ENCODE peak calls at places on chromosomes 13 and 19, in nine cellular contexts. U, P, Z, R, K, J, Q, I and G are unnamed samples.

GRCh38 chr13:75687145-75687763 is 51.1 kb downstream of the LMO7 start:
- DNase-seq in U (peak), P (no peak), Z (peak), R (no peak), K (no peak), J (no peak), Q (no peak), I (no peak), G (no peak)

GRCh38 chr19:17751912-17752273 is 616 bp downstream of the FCHO1 start:
- DNase-seq in U (no peak), P (no peak), Z (no peak), R (no peak), K (no peak), J (no peak), Q (no peak), I (no peak), G (no peak)

GRCh38 chr13:47178090-47178950 is 281.5 kb upstream of the HTR2A start:
- DNase-seq in U (no peak), P (no peak), Z (no peak), R (no peak), K (no peak), J (no peak), Q (no peak), I (no peak), G (no peak)

GRCh38 chr19:19482785-19483625 is 32.3 kb downstream of the TSSK6 start:
- DNase-seq in U (no peak), P (no peak), Z (no peak), R (no peak), K (no peak), J (no peak), Q (no peak), I (no peak), G (no peak)

GRCh38 chr13:109998808-109999528 is 212.6 kb upstream of the IRS2 start:
- DNase-seq in U (peak), P (no peak), Z (peak), R (no peak), K (no peak), J (no peak), Q (peak), I (peak), G (no peak)

GRCh38 chr13:39501711-39502324 is 101.2 kb downstream of the LHFPL6 start:
- DNase-seq in U (no peak), P (no peak), Z (no peak), R (no peak), K (peak), J (no peak), Q (peak), I (no peak), G (no peak)

GRCh38 chr13:98773921-98774320 is 21.4 kb upstream of the SLC15A1 start:
- DNase-seq in U (no peak), P (no peak), Z (no peak), R (no peak), K (no peak), J (no peak), Q (no peak), I (no peak), G (no peak)

GRCh38 chr19:45613926-45614725 is 12.1 kb upstream of the GPR4 start:
- DNase-seq in U (peak), P (no peak), Z (peak), R (no peak), K (no peak), J (no peak), Q (peak), I (peak), G (peak)

GRCh38 chr13:59435024-59435423 is 728.7 kb downstream of the DIAPH3 start:
- DNase-seq in U (no peak), P (no peak), Z (no peak), R (no peak), K (no peak), J (no peak), Q (no peak), I (no peak), G (no peak)

GRCh38 chr13:48626726-48627451 is 26.8 kb upstream of the CYSLTR2 start:
- DNase-seq in U (no peak), P (no peak), Z (no peak), R (no peak), K (no peak), J (no peak), Q (no peak), I (no peak), G (no peak)

GRCh38 chr19:11142528-11143171 is 12.9 kb downstream of the SPC24 start:
- DNase-seq in U (peak), P (no peak), Z (peak), R (peak), K (peak), J (peak), Q (peak), I (peak), G (no peak)

GRCh38 chr13:82878536-82878935 is 1003.7 kb downstream of the SLITRK1 start:
- DNase-seq in U (peak), P (no peak), Z (no peak), R (no peak), K (no peak), J (no peak), Q (peak), I (no peak), G (no peak)

GRCh38 chr19:37251308-37252229 is 33.6 kb downstream of the ZNF383 start:
- DNase-seq in U (peak), P (peak), Z (peak), R (no peak), K (peak), J (peak), Q (peak), I (peak), G (peak)

GRCh38 chr13:102311901-102312300 is 89.9 kb downstream of the FGF14 start:
- DNase-seq in U (no peak), P (no peak), Z (no peak), R (no peak), K (no peak), J (no peak), Q (no peak), I (no peak), G (peak)

GRCh38 chr13:46530084-46530935 is 22.7 kb upstream of the LRCH1 start:
- DNase-seq in U (peak), P (no peak), Z (peak), R (no peak), K (no peak), J (no peak), Q (no peak), I (peak), G (no peak)

GRCh38 chr13:42478531-42479156 is 95.3 kb upstream of the TNFSF11 start:
- DNase-seq in U (peak), P (no peak), Z (peak), R (peak), K (no peak), J (no peak), Q (no peak), I (no peak), G (peak)

GRCh38 chr13:34682406-34682805 is 259.7 kb upstream of the NBEA start:
- DNase-seq in U (no peak), P (no peak), Z (no peak), R (no peak), K (no peak), J (no peak), Q (no peak), I (no peak), G (no peak)

GRCh38 chr19:10602330-10603083 is 15.4 kb upstream of the AP1M2 start:
- DNase-seq in U (peak), P (peak), Z (peak), R (peak), K (peak), J (peak), Q (no peak), I (no peak), G (peak)

GRCh38 chr19:17311455-17312248 is 2.3 kb downstream of the DDA1 start:
- DNase-seq in U (peak), P (no peak), Z (peak), R (peak), K (no peak), J (no peak), Q (no peak), I (no peak), G (no peak)

GRCh38 chr13:28329395-28330158 is 165.4 kb downstream of the FLT1 start:
- DNase-seq in U (no peak), P (no peak), Z (peak), R (no peak), K (no peak), J (peak), Q (no peak), I (peak), G (no peak)

GRCh38 chr13:50085063-50085462 is 69.8 kb downstream of the KCNRG start:
- DNase-seq in U (peak), P (no peak), Z (peak), R (no peak), K (no peak), J (no peak), Q (no peak), I (no peak), G (no peak)
- TF ChIP-seq CTCF in U (peak), P (peak), Z (peak), R (peak), K (peak), J (peak), Q (peak), I (peak), G (peak)

DNA sequence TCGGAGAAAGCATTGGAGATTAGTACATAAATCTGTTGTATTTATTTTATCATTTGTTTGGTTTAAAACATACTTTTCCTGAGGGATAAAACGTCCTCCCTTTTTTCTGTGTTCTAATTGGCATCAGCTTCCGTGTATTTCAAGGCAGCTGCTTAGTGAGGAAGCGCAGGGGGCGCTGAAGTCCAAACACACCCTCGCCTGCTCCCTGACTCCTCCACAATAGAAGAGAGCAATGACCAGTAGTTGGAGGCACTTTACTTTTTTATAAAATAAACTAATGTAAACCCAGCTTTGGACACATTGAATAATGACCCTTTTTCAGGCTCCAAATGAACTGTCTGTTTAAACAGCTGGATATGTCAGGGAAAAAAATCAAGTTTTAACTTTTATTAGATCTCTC is 79.9 kb downstream of the RNASEH2B start:
- DNase-seq in U (no peak), P (no peak), Z (peak), R (peak), K (no peak), J (no peak), Q (no peak), I (no peak), G (no peak)
- TF ChIP-seq CTCF in U (no peak), P (no peak), Z (no peak), R (peak), K (peak), J (peak), Q (peak), I (no peak), G (no peak)

GRCh38 chr19:23822735-23823134 is 64.0 kb upstream of the ZNF681 start:
- DNase-seq in U (peak), P (no peak), Z (no peak), R (no peak), K (no peak), J (no peak), Q (no peak), I (no peak), G (no peak)

GRCh38 chr19:23823952-23824389 is 65.3 kb upstream of the ZNF681 start:
- DNase-seq in U (peak), P (no peak), Z (peak), R (peak), K (no peak), J (no peak), Q (no peak), I (no peak), G (no peak)
- TF ChIP-seq CTCF in U (no peak), P (no peak), Z (peak), R (peak), K (peak), J (no peak), Q (peak), I (no peak), G (peak)

GRCh38 chr19:13087795-13088537 is 14.7 kb downstream of the LYL1 start:
- DNase-seq in U (no peak), P (no peak), Z (no peak), R (no peak), K (no peak), J (no peak), Q (no peak), I (no peak), G (no peak)

GRCh38 chr19:13090511-13091231 is 12.0 kb downstream of the LYL1 start:
- DNase-seq in U (no peak), P (no peak), Z (no peak), R (no peak), K (no peak), J (no peak), Q (no peak), I (no peak), G (no peak)

GRCh38 chr19:13089857-13090507 is 12.7 kb downstream of the LYL1 start:
- DNase-seq in U (no peak), P (no peak), Z (no peak), R (no peak), K (no peak), J (no peak), Q (no peak), I (no peak), G (no peak)

GRCh38 chr19:13087295-13087694 is 15.4 kb downstream of the LYL1 start:
- DNase-seq in U (no peak), P (no peak), Z (no peak), R (no peak), K (no peak), J (no peak), Q (no peak), I (no peak), G (no peak)

GRCh38 chr19:13089139-13089856 is 13.4 kb downstream of the LYL1 start:
- DNase-seq in U (no peak), P (no peak), Z (no peak), R (peak), K (no peak), J (no peak), Q (no peak), I (no peak), G (no peak)
- TF ChIP-seq CTCF in U (peak), P (peak), Z (peak), R (peak), K (peak), J (no peak), Q (peak), I (peak), G (no peak)

DNA sequence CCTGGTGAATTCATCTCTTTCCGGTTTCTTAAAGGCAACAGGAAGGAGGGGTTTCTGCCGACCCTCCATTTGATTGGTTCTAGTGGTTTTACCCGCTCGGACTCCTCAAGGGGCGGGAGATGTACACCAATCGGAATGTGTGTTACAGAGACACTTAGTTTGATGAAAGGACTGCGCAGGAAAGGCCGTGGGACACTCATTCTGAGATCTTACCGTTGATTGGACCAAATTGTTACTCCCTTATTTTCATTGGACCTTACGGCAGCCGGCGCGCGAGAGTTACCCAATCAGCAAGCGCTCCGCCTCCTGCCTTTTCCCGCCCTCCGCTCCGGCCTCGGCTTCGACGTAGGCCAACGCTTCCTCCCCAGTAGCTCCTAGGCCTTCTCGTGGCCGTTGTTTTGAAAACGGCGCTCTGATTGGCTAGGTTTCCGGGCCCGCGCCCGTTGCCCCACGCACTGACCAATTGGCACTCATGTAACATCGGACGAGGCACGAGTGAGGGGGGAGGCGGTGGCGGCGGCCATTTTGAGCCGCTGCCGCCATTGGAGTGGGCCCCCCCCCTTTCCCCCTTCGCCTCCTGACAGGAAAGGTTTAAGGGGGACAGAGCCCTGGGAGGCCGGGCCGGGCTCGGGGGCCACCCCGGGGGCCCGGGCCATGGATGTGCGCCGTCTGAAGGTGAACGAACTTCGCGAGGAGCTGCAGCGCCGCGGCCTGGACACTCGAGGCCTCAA is at the start of gene HNRNPUL1:
- DNase-seq in U (peak), P (peak), Z (peak), R (peak), K (peak), J (peak), Q (peak), I (peak), G (peak)
- TF ChIP-seq CTCF in U (no peak), P (no peak), Z (no peak), R (peak), K (no peak), J (peak), Q (peak), I (peak), G (peak)

GRCh38 chr13:95156208-95156607 is 145.0 kb downstream of the ABCC4 start:
- DNase-seq in U (no peak), P (no peak), Z (peak), R (no peak), K (no peak), J (no peak), Q (no peak), I (no peak), G (no peak)
- TF ChIP-seq CTCF in U (no peak), P (no peak), Z (peak), R (peak), K (peak), J (no peak), Q (peak), I (peak), G (peak)

DNA sequence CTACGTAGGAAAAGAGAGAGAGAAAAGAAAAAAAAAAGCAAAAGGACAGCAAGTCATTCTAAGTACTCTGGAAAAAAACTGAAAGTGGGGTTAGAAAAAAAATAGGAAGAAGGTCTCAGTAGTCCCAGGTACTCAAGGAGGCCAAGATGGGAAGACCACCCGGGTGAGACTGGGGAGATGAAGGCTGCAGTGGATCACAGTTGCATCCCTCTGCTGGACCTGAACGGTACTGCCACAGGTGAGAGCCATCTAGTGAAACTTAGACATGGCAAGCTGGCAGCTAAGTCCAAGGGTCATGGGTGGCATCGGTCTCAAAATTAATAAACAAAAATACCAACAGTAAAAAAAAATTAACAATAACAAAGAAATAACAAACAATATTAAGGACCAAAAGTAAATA is 41.0 kb upstream of the ZNF91 start:
- DNase-seq in U (no peak), P (no peak), Z (no peak), R (peak), K (no peak), J (no peak), Q (no peak), I (no peak), G (no peak)
- TF ChIP-seq CTCF in U (peak), P (no peak), Z (peak), R (peak), K (peak), J (no peak), Q (peak), I (no peak), G (no peak)